ENCODE peak calls at places on chromosome 18, in ten cellular contexts. R, S, L, J, M, D, X, Z, O and U are unnamed samples.

GRCh38 chr18:8084160-8084559 is 517.0 kb downstream of the PTPRM start:
- DNase-seq in M (no peak), D (no peak), R (peak; percentile 23), J (no peak), S (peak; percentile 6), O (peak; percentile 28), Z (no peak), X (no peak), L (peak; percentile 9), U (peak; percentile 4)

GRCh38 chr18:48412339-48412929 is 3.3 kb upstream of the ZBTB7C start:
- DNase-seq in Z (peak; percentile 51), J (no peak), X (no peak), S (no peak), D (no peak), R (peak; percentile 62), M (no peak), O (peak; percentile 40), L (peak; percentile 69), U (no peak)

GRCh38 chr18:11570073-11570588 is 39.3 kb upstream of the SLC35G4 start:
- DNase-seq in J (no peak), R (no peak), Z (no peak), X (no peak), O (no peak), M (no peak), D (no peak), L (no peak), S (no peak), U (no peak)

GRCh38 chr18:63409301-63409700 is 13.0 kb downstream of the VPS4B start:
- DNase-seq in R (no peak), Z (no peak), X (no peak), D (no peak), M (no peak), L (no peak), J (no peak), O (no peak), S (no peak), U (no peak)

GRCh38 chr18:8469793-8470192 is 139.4 kb upstream of the RAB12 start:
- DNase-seq in L (no peak), D (no peak), J (no peak), Z (peak; percentile 49), O (no peak), R (peak; percentile 53), M (no peak), X (no peak), S (no peak), U (no peak)

GRCh38 chr18:59272971-59273935 is at the start of gene RAX:
- DNase-seq in R (peak; percentile 50), Z (no peak), D (no peak), O (no peak), X (no peak), S (no peak), L (no peak), M (peak; percentile 71), J (no peak), U (no peak)

GRCh38 chr18:79486356-79487197 is 90.8 kb downstream of the NFATC1 start:
- DNase-seq in M (peak; percentile 62), Z (no peak), R (peak; percentile 37), O (no peak), S (no peak), J (no peak), D (no peak), X (no peak), L (no peak), U (no peak)

GRCh38 chr18:75211002-75211621 is 515 bp downstream of the TSHZ1 start:
- DNase-seq in O (no peak), R (peak; percentile 69), D (no peak), X (no peak), L (peak; percentile 68), J (no peak), M (no peak), Z (peak; percentile 34), S (no peak), U (no peak)

GRCh38 chr18:2908166-2908945 is 61.5 kb downstream of the EMILIN2 start:
- DNase-seq in M (no peak), J (no peak), D (no peak), O (no peak), S (no peak), L (no peak), Z (no peak), R (no peak), X (no peak), U (no peak)

GRCh38 chr18:13623348-13623747 is 103.0 kb downstream of the FAM210A start:
- DNase-seq in X (no peak), D (no peak), R (no peak), M (no peak), O (no peak), S (no peak), L (no peak), Z (no peak), J (no peak), U (no peak)